ENCODE peak calls at places on chromosome 12, in eight cellular contexts. N is esophagus muscularis mucosa, A is upper lobe of left lung, E is Ammon's horn, G is IMR-90, X is mucosa of descending colon, R is ovary, Z is left lung. P is an unnamed sample.
A peak's percentile ranks its signal among the peaks of the same experiment; 100 is the strongest.

GRCh38 chr12:103908877-103909276 is 21.3 kb upstream of the HSP90B1 start:
- DNase-seq in X (no peak), Z (no peak), R (no peak), N (no peak), G (peak; percentile 58), E (no peak), A (no peak), P (peak; percentile 56)

GRCh38 chr12:74896186-74896585 is 313.5 kb downstream of the KCNC2 start:
- DNase-seq in X (no peak), E (no peak), N (no peak), A (no peak), G (peak; percentile 42), Z (no peak), R (no peak), P (peak; percentile 54)

GRCh38 chr12:92745874-92746553 is 43.2 kb downstream of the PLEKHG7 start:
- DNase-seq in A (peak; percentile 27), R (peak; percentile 69), G (peak; percentile 97), E (peak; percentile 49), N (peak; percentile 94), Z (no peak), X (peak; percentile 68), P (peak; percentile 92)

GRCh38 chr12:80373666-80374065 is 70.4 kb upstream of the PTPRQ start:
- DNase-seq in A (no peak), E (no peak), G (no peak), Z (no peak), X (no peak), N (no peak), R (no peak), P (no peak)

GRCh38 chr12:26688344-26688904 is 144.6 kb downstream of the ITPR2 start:
- DNase-seq in E (no peak), X (no peak), N (no peak), R (no peak), A (no peak), G (no peak), Z (no peak), P (no peak)

GRCh38 chr12:77133566-77133965 is 68.2 kb upstream of the E2F7 start:
- DNase-seq in E (no peak), G (peak; percentile 65), A (no peak), X (no peak), Z (no peak), N (no peak), R (peak; percentile 51), P (peak; percentile 57)

GRCh38 chr12:71162832-71163711 is 5.3 kb upstream of the TSPAN8 start:
- DNase-seq in X (no peak), G (no peak), E (peak; percentile 4), A (no peak), Z (no peak), N (no peak), R (no peak), P (no peak)

GRCh38 chr12:52517005-52517835 is 3.0 kb downstream of the KRT5 start:
- DNase-seq in R (no peak), A (no peak), N (peak; percentile 72), Z (no peak), X (no peak), E (no peak), G (no peak), P (no peak)

GRCh38 chr12:117063162-117063911 is 35.9 kb downstream of the TESC start:
- DNase-seq in A (peak; percentile 48), N (no peak), X (no peak), E (peak; percentile 75), R (no peak), G (no peak), Z (peak; percentile 86), P (no peak)

GRCh38 chr12:132622437-132623071 is 4.0 kb downstream of the P2RX2 start:
- DNase-seq in E (peak; percentile 41), N (no peak), X (peak; percentile 54), G (peak; percentile 94), A (no peak), R (peak; percentile 75), Z (peak; percentile 65), P (peak; percentile 70)

GRCh38 chr12:79001404-79001803 is 136.8 kb downstream of the SYT1 start:
- DNase-seq in X (no peak), R (no peak), A (no peak), G (no peak), E (no peak), N (no peak), Z (no peak), P (no peak)

GRCh38 chr12:24814379-24815086 is 134.4 kb downstream of the BCAT1 start:
- DNase-seq in E (peak; percentile 12), N (no peak), A (no peak), G (no peak), R (no peak), Z (no peak), X (no peak), P (no peak)

GRCh38 chr12:104090685-104091084 is 26.4 kb downstream of the HCFC2 start:
- DNase-seq in E (no peak), Z (no peak), G (no peak), X (no peak), R (no peak), A (no peak), N (no peak), P (peak; percentile 17)

P was measured in iris pigment epithelial cell.